ENCODE peak calls at places on chromosomes 6 and 20, in eight cellular contexts. One of them, this sample, is unnamed.
A peak's percentile ranks its signal among the peaks of the same experiment; 100 is the strongest.

GRCh38 chr6:41518118-41518517 is 28.1 kb upstream of the FOXP4 start:
- DNase-seq in neural progenitor cell: no peak
- DNase-seq in GM23338: peak; percentile 81
- DNase-seq in GM23248: no peak
- DNase-seq in astrocyte: no peak
- DNase-seq in hepatocyte: peak; percentile 37
- DNase-seq in PC-3: no peak
- DNase-seq in MM.1S: no peak
- DNase-seq in this sample: no peak

GRCh38 chr20:43969069-43969468 is 54.4 kb downstream of the TOX2 start:
- DNase-seq in neural progenitor cell: no peak
- DNase-seq in GM23338: no peak
- DNase-seq in GM23248: no peak
- DNase-seq in astrocyte: no peak
- DNase-seq in hepatocyte: no peak
- DNase-seq in PC-3: no peak
- DNase-seq in MM.1S: no peak
- DNase-seq in this sample: no peak

GRCh38 chr20:2603816-2604505 is 48.5 kb upstream of the NOP56 start:
- DNase-seq in neural progenitor cell: no peak
- DNase-seq in GM23338: no peak
- DNase-seq in GM23248: no peak
- DNase-seq in astrocyte: no peak
- DNase-seq in hepatocyte: no peak
- DNase-seq in PC-3: no peak
- DNase-seq in MM.1S: no peak
- DNase-seq in this sample: no peak

GRCh38 chr20:61322151-61322860 is 70.2 kb downstream of the CDH4 start:
- DNase-seq in neural progenitor cell: no peak
- DNase-seq in GM23338: no peak
- DNase-seq in GM23248: no peak
- DNase-seq in astrocyte: no peak
- DNase-seq in hepatocyte: no peak
- DNase-seq in PC-3: no peak
- DNase-seq in MM.1S: no peak
- DNase-seq in this sample: no peak

GRCh38 chr20:43309266-43309665 is 119.6 kb upstream of the PTPRT start:
- DNase-seq in neural progenitor cell: no peak
- DNase-seq in GM23338: no peak
- DNase-seq in GM23248: no peak
- DNase-seq in astrocyte: no peak
- DNase-seq in hepatocyte: no peak
- DNase-seq in PC-3: no peak
- DNase-seq in MM.1S: no peak
- DNase-seq in this sample: no peak

GRCh38 chr6:148758492-148758891 is 11.7 kb downstream of the UST start:
- DNase-seq in neural progenitor cell: no peak
- DNase-seq in GM23338: no peak
- DNase-seq in GM23248: no peak
- DNase-seq in astrocyte: no peak
- DNase-seq in hepatocyte: no peak
- DNase-seq in PC-3: no peak
- DNase-seq in MM.1S: peak; percentile 60
- DNase-seq in this sample: peak; percentile 66

GRCh38 chr6:132715204-132715603 is 1.3 kb upstream of the VNN1 start:
- DNase-seq in neural progenitor cell: peak; percentile 75
- DNase-seq in GM23338: peak; percentile 88
- DNase-seq in GM23248: peak; percentile 87
- DNase-seq in astrocyte: peak; percentile 37
- DNase-seq in hepatocyte: peak; percentile 64
- DNase-seq in PC-3: peak; percentile 72
- DNase-seq in MM.1S: no peak
- DNase-seq in this sample: no peak

GRCh38 chr20:49579195-49579594 is 11.3 kb upstream of the PTGIS start:
- DNase-seq in neural progenitor cell: no peak
- DNase-seq in GM23338: no peak
- DNase-seq in GM23248: no peak
- DNase-seq in astrocyte: no peak
- DNase-seq in hepatocyte: no peak
- DNase-seq in PC-3: no peak
- DNase-seq in MM.1S: no peak
- DNase-seq in this sample: no peak

GRCh38 chr6:39923394-39923793 is 10.9 kb downstream of the MOCS1 start:
- DNase-seq in neural progenitor cell: no peak
- DNase-seq in GM23338: no peak
- DNase-seq in GM23248: no peak
- DNase-seq in astrocyte: no peak
- DNase-seq in hepatocyte: no peak
- DNase-seq in PC-3: peak; percentile 68
- DNase-seq in MM.1S: no peak
- DNase-seq in this sample: no peak

GRCh38 chr20:50534567-50534966 is 24.4 kb downstream of the PTPN1 start:
- DNase-seq in neural progenitor cell: no peak
- DNase-seq in GM23338: no peak
- DNase-seq in GM23248: peak; percentile 86
- DNase-seq in astrocyte: peak; percentile 87
- DNase-seq in hepatocyte: no peak
- DNase-seq in PC-3: no peak
- DNase-seq in MM.1S: no peak
- DNase-seq in this sample: no peak

GRCh38 chr20:51860015-51860882 is 57.9 kb upstream of the SALL4 start:
- DNase-seq in neural progenitor cell: no peak
- DNase-seq in GM23338: no peak
- DNase-seq in GM23248: peak; percentile 82
- DNase-seq in astrocyte: peak; percentile 87
- DNase-seq in hepatocyte: peak; percentile 60
- DNase-seq in PC-3: peak; percentile 84
- DNase-seq in MM.1S: no peak
- DNase-seq in this sample: no peak

GRCh38 chr6:90290991-90291390 is 5.7 kb downstream of the BACH2 start:
- DNase-seq in neural progenitor cell: no peak
- DNase-seq in GM23338: no peak
- DNase-seq in GM23248: no peak
- DNase-seq in astrocyte: peak; percentile 86
- DNase-seq in hepatocyte: no peak
- DNase-seq in PC-3: no peak
- DNase-seq in MM.1S: no peak
- DNase-seq in this sample: no peak

GRCh38 chr6:4931530-4932505 is 72.0 kb downstream of the RPP40 start:
- DNase-seq in neural progenitor cell: peak; percentile 36
- DNase-seq in GM23338: peak; percentile 78
- DNase-seq in GM23248: peak; percentile 17
- DNase-seq in astrocyte: no peak
- DNase-seq in hepatocyte: peak; percentile 49
- DNase-seq in PC-3: peak; percentile 81
- DNase-seq in MM.1S: no peak
- DNase-seq in this sample: no peak

GRCh38 chr6:163533443-163533842 is 118.9 kb downstream of the QKI start:
- DNase-seq in neural progenitor cell: no peak
- DNase-seq in GM23338: no peak
- DNase-seq in GM23248: peak; percentile 93
- DNase-seq in astrocyte: peak; percentile 93
- DNase-seq in hepatocyte: peak; percentile 62
- DNase-seq in PC-3: peak; percentile 54
- DNase-seq in MM.1S: no peak
- DNase-seq in this sample: no peak

GRCh38 chr6:163532526-163533078 is 118.1 kb downstream of the QKI start:
- DNase-seq in neural progenitor cell: no peak
- DNase-seq in GM23338: no peak
- DNase-seq in GM23248: no peak
- DNase-seq in astrocyte: no peak
- DNase-seq in hepatocyte: no peak
- DNase-seq in PC-3: no peak
- DNase-seq in MM.1S: no peak
- DNase-seq in this sample: no peak

GRCh38 chr6:163538331-163538730 is 123.8 kb downstream of the QKI start:
- DNase-seq in neural progenitor cell: peak; percentile 32
- DNase-seq in GM23338: peak; percentile 45
- DNase-seq in GM23248: no peak
- DNase-seq in astrocyte: no peak
- DNase-seq in hepatocyte: no peak
- DNase-seq in PC-3: no peak
- DNase-seq in MM.1S: no peak
- DNase-seq in this sample: no peak

GRCh38 chr6:163539101-163539762 is 124.7 kb downstream of the QKI start:
- DNase-seq in neural progenitor cell: no peak
- DNase-seq in GM23338: no peak
- DNase-seq in GM23248: no peak
- DNase-seq in astrocyte: no peak
- DNase-seq in hepatocyte: no peak
- DNase-seq in PC-3: no peak
- DNase-seq in MM.1S: no peak
- DNase-seq in this sample: no peak

GRCh38 chr6:163536770-163537169 is 122.3 kb downstream of the QKI start:
- DNase-seq in neural progenitor cell: no peak
- DNase-seq in GM23338: no peak
- DNase-seq in GM23248: peak; percentile 40
- DNase-seq in astrocyte: peak; percentile 41
- DNase-seq in hepatocyte: no peak
- DNase-seq in PC-3: peak; percentile 44
- DNase-seq in MM.1S: no peak
- DNase-seq in this sample: no peak
- H3K36me3 ChIP-seq in neural progenitor cell: no peaks in the 10 kb centered on the region
- H3K36me3 ChIP-seq in GM23338: no peaks in the 10 kb centered on the region
- H3K36me3 ChIP-seq in GM23248: no peaks in the 10 kb centered on the region
- H3K36me3 ChIP-seq in astrocyte: peaks cover 3% of the 10 kb centered on the region
- H3K36me3 ChIP-seq in hepatocyte: no peaks in the 10 kb centered on the region
- H3K36me3 ChIP-seq in PC-3: peaks cover 3% of the 10 kb centered on the region
- H3K36me3 ChIP-seq in MM.1S: no peaks in the 10 kb centered on the region
- H3K36me3 ChIP-seq in this sample: peaks cover 3% of the 10 kb centered on the region

GRCh38 chr6:116088946-116089345 is 11.7 kb upstream of the NT5DC1 start:
- DNase-seq in neural progenitor cell: no peak
- DNase-seq in GM23338: no peak
- DNase-seq in GM23248: no peak
- DNase-seq in astrocyte: peak; percentile 57
- DNase-seq in hepatocyte: no peak
- DNase-seq in PC-3: no peak
- DNase-seq in MM.1S: no peak
- DNase-seq in this sample: no peak

GRCh38 chr6:116094041-116094440 is 6.6 kb upstream of the NT5DC1 start:
- DNase-seq in neural progenitor cell: no peak
- DNase-seq in GM23338: no peak
- DNase-seq in GM23248: no peak
- DNase-seq in astrocyte: no peak
- DNase-seq in hepatocyte: no peak
- DNase-seq in PC-3: no peak
- DNase-seq in MM.1S: no peak
- DNase-seq in this sample: no peak

GRCh38 chr6:116084284-116084683 is 16.4 kb upstream of the NT5DC1 start:
- DNase-seq in neural progenitor cell: no peak
- DNase-seq in GM23338: no peak
- DNase-seq in GM23248: no peak
- DNase-seq in astrocyte: no peak
- DNase-seq in hepatocyte: no peak
- DNase-seq in PC-3: no peak
- DNase-seq in MM.1S: no peak
- DNase-seq in this sample: no peak

GRCh38 chr6:116087437-116088027 is 13.1 kb upstream of the NT5DC1 start:
- DNase-seq in neural progenitor cell: no peak
- DNase-seq in GM23338: no peak
- DNase-seq in GM23248: peak; percentile 73
- DNase-seq in astrocyte: peak; percentile 63
- DNase-seq in hepatocyte: peak; percentile 22
- DNase-seq in PC-3: peak; percentile 35
- DNase-seq in MM.1S: peak; percentile 71
- DNase-seq in this sample: no peak

DNA sequence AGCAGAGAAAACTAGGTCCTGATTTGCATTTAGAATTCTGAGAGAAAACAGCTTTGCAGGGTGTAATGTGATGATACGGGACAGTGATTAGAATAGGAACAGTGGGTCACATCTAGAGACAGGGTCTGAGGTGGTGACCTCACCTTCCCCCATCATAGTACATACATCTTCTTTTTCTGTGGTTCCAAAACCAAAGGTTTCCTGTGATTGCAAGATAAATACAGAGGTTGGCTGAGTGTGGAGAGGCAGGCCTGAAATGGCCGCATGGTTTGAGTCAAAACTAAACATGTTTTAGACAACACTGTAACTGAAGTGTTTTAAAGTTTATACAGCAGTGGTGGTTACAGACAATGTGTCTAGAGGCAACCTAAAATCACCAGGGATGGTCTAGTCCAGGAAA is 10.4 kb upstream of the NT5DC1 start:
- DNase-seq in neural progenitor cell: no peak
- DNase-seq in GM23338: no peak
- DNase-seq in GM23248: no peak
- DNase-seq in astrocyte: no peak
- DNase-seq in hepatocyte: no peak
- DNase-seq in PC-3: no peak
- DNase-seq in MM.1S: no peak
- DNase-seq in this sample: no peak
- H3K4me3 ChIP-seq in neural progenitor cell: no peak overlapping the region
- H3K4me3 ChIP-seq in GM23338: no peak overlapping the region
- H3K4me3 ChIP-seq in GM23248: no peak overlapping the region
- H3K4me3 ChIP-seq in astrocyte: no peak overlapping the region
- H3K4me3 ChIP-seq in hepatocyte: no peak overlapping the region
- H3K4me3 ChIP-seq in PC-3: no peak overlapping the region
- H3K4me3 ChIP-seq in MM.1S: no peak overlapping the region
- H3K4me3 ChIP-seq in this sample: no peak overlapping the region

GRCh38 chr6:108798672-108799355 is 49.4 kb upstream of the ARMC2 start:
- DNase-seq in neural progenitor cell: peak; percentile 30
- DNase-seq in GM23338: peak; percentile 27
- DNase-seq in GM23248: no peak
- DNase-seq in astrocyte: no peak
- DNase-seq in hepatocyte: no peak
- DNase-seq in PC-3: no peak
- DNase-seq in MM.1S: peak; percentile 81
- DNase-seq in this sample: peak; percentile 84
- TF ChIP-seq EZH2 in neural progenitor cell: no peak
- TF ChIP-seq EZH2 in GM23338: no peak
- TF ChIP-seq EZH2 in GM23248: no peak
- TF ChIP-seq EZH2 in astrocyte: no peak
- TF ChIP-seq EZH2 in hepatocyte: no peak
- TF ChIP-seq EZH2 in PC-3: no peak
- TF ChIP-seq EZH2 in MM.1S: no peak
- TF ChIP-seq EZH2 in this sample: no peak

GRCh38 chr6:33259032-33259431 is 12.6 kb downstream of the VPS52 start:
- DNase-seq in neural progenitor cell: no peak
- DNase-seq in GM23338: no peak
- DNase-seq in GM23248: no peak
- DNase-seq in astrocyte: no peak
- DNase-seq in hepatocyte: no peak
- DNase-seq in PC-3: peak; percentile 87
- DNase-seq in MM.1S: no peak
- DNase-seq in this sample: no peak
- H3K36me3 ChIP-seq in neural progenitor cell: peaks cover 5% of the 10 kb centered on the region
- H3K36me3 ChIP-seq in GM23338: peaks cover 6% of the 10 kb centered on the region
- H3K36me3 ChIP-seq in GM23248: peaks cover 16% of the 10 kb centered on the region
- H3K36me3 ChIP-seq in astrocyte: peaks cover 12% of the 10 kb centered on the region
- H3K36me3 ChIP-seq in hepatocyte: no peaks in the 10 kb centered on the region
- H3K36me3 ChIP-seq in PC-3: peaks cover 12% of the 10 kb centered on the region
- H3K36me3 ChIP-seq in MM.1S: no peaks in the 10 kb centered on the region
- H3K36me3 ChIP-seq in this sample: peaks cover 55% of the 10 kb centered on the region

This sample was measured in DND-41.